ENCODE peak calls at places on chromosome X, in five cellular contexts. D is SK-N-SH, O is MM.1S, B is hepatocyte, L is neural progenitor cell. T is an unnamed sample.

GRCh38 chrX:10444204-10444603 is 176.2 kb downstream of the MID1 start:
- DNase-seq in D (no peak), O (no peak), B (no peak), L (no peak), T (no peak)

GRCh38 chrX:1480082-1480785 is 27.5 kb upstream of the ASMTL start:
- DNase-seq in D (no peak), O (no peak), B (no peak), L (no peak), T (no peak)

GRCh38 chrX:121389976-121390709 is 342.7 kb downstream of the GLUD2 start:
- DNase-seq in D (no peak), O (no peak), B (peak; percentile 24), L (no peak), T (no peak)

GRCh38 chrX:154506483-154507332 is 9.3 kb downstream of the FAM3A start:
- DNase-seq in D (no peak), O (no peak), B (no peak), L (no peak), T (no peak)

GRCh38 chrX:35098419-35098818 is 155.8 kb downstream of the FAM47B start:
- DNase-seq in D (no peak), O (no peak), B (no peak), L (no peak), T (no peak)

GRCh38 chrX:48477960-48478755 is 2.2 kb downstream of the FTSJ1 start:
- DNase-seq in D (no peak), O (no peak), B (no peak), L (no peak), T (no peak)

GRCh38 chrX:34521563-34521962 is 135.5 kb downstream of the TMEM47 start:
- DNase-seq in D (no peak), O (no peak), B (no peak), L (peak; percentile 55), T (no peak)

GRCh38 chrX:112901821-112902732 is 61.4 kb upstream of the AMOT start:
- DNase-seq in D (peak; percentile 19), O (no peak), B (no peak), L (peak; percentile 24), T (no peak)

GRCh38 chrX:19708683-19709082 is 178.7 kb downstream of the SH3KBP1 start:
- DNase-seq in D (no peak), O (no peak), B (no peak), L (no peak), T (no peak)
- TF ChIP-seq EZH2phosphoT487 in D (no peak), O (no peak), B (no peak), L (no peak), T (no peak)

GRCh38 chrX:44951572-44952067 is 78.6 kb downstream of the KDM6A start:
- DNase-seq in D (no peak), O (no peak), B (no peak), L (no peak), T (no peak)

GRCh38 chrX:44952329-44953027 is 79.5 kb downstream of the KDM6A start:
- DNase-seq in D (no peak), O (no peak), B (no peak), L (no peak), T (no peak)

GRCh38 chrX:44953734-44954502 is 80.9 kb downstream of the KDM6A start:
- DNase-seq in D (no peak), O (no peak), B (no peak), L (no peak), T (no peak)

GRCh38 chrX:44958480-44958879 is 85.5 kb downstream of the KDM6A start:
- DNase-seq in D (no peak), O (no peak), B (no peak), L (no peak), T (no peak)

GRCh38 chrX:44954562-44954961 is 81.6 kb downstream of the KDM6A start:
- DNase-seq in D (no peak), O (no peak), B (no peak), L (no peak), T (no peak)
- H3K27ac ChIP-seq in D (no peak overlapping the region), O (no peak overlapping the region), B (no peak overlapping the region), L (peak overlapping the region; percentile 3), T (no peak overlapping the region)

GRCh38 chrX:72540318-72540717 is 32.3 kb downstream of the HDAC8 start:
- DNase-seq in D (peak; percentile 42), O (no peak), B (peak; percentile 8), L (no peak), T (peak; percentile 7)
- TF ChIP-seq CTCF in D (peak; percentile 62), O (no peak), B (peak; percentile 42), L (peak; percentile 25), T (peak; percentile 61)

GRCh38 chrX:71953391-71953790 is 42.7 kb downstream of the NHSL2 start:
- DNase-seq in D (no peak), O (no peak), B (no peak), L (no peak), T (no peak)
- TF ChIP-seq EZH2phosphoT487 in D (no peak), O (no peak), B (no peak), L (no peak), T (no peak)

DNA sequence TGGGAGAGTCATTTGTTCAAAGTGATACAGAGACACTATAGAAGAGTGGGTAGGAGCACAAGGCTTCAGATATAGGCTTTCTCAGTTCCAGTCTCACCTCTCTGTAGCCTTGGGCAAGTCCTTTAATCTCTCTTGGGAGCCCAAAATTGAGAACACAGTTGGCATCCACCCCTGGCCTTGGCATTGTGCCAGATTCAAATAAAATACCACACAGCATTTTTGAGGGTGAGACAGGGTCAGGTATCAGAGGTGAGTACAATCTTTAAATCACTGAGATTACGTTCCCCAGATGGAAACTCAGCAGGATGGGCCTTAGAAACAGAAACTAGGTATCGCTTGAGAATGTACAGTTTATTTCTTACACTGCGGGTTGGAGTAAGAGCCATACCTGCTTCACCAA is 25.2 kb upstream of the SMIM10L2A start:
- DNase-seq in D (no peak), O (peak; percentile 66), B (no peak), L (no peak), T (no peak)
- H3K27ac ChIP-seq in D (no peak overlapping the region), O (no peak overlapping the region), B (no peak overlapping the region), L (no peak overlapping the region), T (no peak overlapping the region)

T was measured in OCI-LY7.